ENCODE peak calls at places on chromosomes 3 and 15, in seven cellular contexts. One of them, this sample, is unnamed.

GRCh38 chr15:38517312-38517711 is 47.3 kb downstream of the RASGRP1 start:
- DNase-seq in heart left ventricle: no peak
- DNase-seq in EL: peak
- DNase-seq in activated effector memory CD4-positive, alpha-beta T cell treated with anti-CD3 and anti-CD28 coated beads, Interleukin-2, amount 50 U/mL, for 16 hours: no peak
- DNase-seq in neural progenitor cell: no peak
- DNase-seq in stimulated activated CD8-positive, alpha-beta memory T cell treated with anti-CD3 and anti-CD28 coated beads, Interleukin-15, amount 100 ng/mL, for 24 hours: no peak
- DNase-seq in NCI-H748 treated with DMSO at 0.1 percent for 48 hours: no peak
- DNase-seq in this sample: no peak

GRCh38 chr3:127221062-127222035 is 28.4 kb downstream of the PRR23E start:
- DNase-seq in heart left ventricle: no peak
- DNase-seq in EL: no peak
- DNase-seq in activated effector memory CD4-positive, alpha-beta T cell treated with anti-CD3 and anti-CD28 coated beads, Interleukin-2, amount 50 U/mL, for 16 hours: no peak
- DNase-seq in neural progenitor cell: no peak
- DNase-seq in stimulated activated CD8-positive, alpha-beta memory T cell treated with anti-CD3 and anti-CD28 coated beads, Interleukin-15, amount 100 ng/mL, for 24 hours: no peak
- DNase-seq in NCI-H748 treated with DMSO at 0.1 percent for 48 hours: no peak
- DNase-seq in this sample: no peak

GRCh38 chr15:79007066-79007465 is 62.2 kb upstream of the CTSH start:
- DNase-seq in heart left ventricle: no peak
- DNase-seq in EL: no peak
- DNase-seq in activated effector memory CD4-positive, alpha-beta T cell treated with anti-CD3 and anti-CD28 coated beads, Interleukin-2, amount 50 U/mL, for 16 hours: no peak
- DNase-seq in neural progenitor cell: peak
- DNase-seq in stimulated activated CD8-positive, alpha-beta memory T cell treated with anti-CD3 and anti-CD28 coated beads, Interleukin-15, amount 100 ng/mL, for 24 hours: no peak
- DNase-seq in NCI-H748 treated with DMSO at 0.1 percent for 48 hours: no peak
- DNase-seq in this sample: no peak

GRCh38 chr15:63896336-63897115 is 62.8 kb upstream of the HERC1 start:
- DNase-seq in heart left ventricle: no peak
- DNase-seq in EL: peak
- DNase-seq in activated effector memory CD4-positive, alpha-beta T cell treated with anti-CD3 and anti-CD28 coated beads, Interleukin-2, amount 50 U/mL, for 16 hours: no peak
- DNase-seq in neural progenitor cell: no peak
- DNase-seq in stimulated activated CD8-positive, alpha-beta memory T cell treated with anti-CD3 and anti-CD28 coated beads, Interleukin-15, amount 100 ng/mL, for 24 hours: no peak
- DNase-seq in NCI-H748 treated with DMSO at 0.1 percent for 48 hours: no peak
- DNase-seq in this sample: peak

GRCh38 chr3:51675201-51675611 is 4.2 kb downstream of the TEX264 start:
- DNase-seq in heart left ventricle: no peak
- DNase-seq in EL: peak
- DNase-seq in activated effector memory CD4-positive, alpha-beta T cell treated with anti-CD3 and anti-CD28 coated beads, Interleukin-2, amount 50 U/mL, for 16 hours: peak
- DNase-seq in neural progenitor cell: no peak
- DNase-seq in stimulated activated CD8-positive, alpha-beta memory T cell treated with anti-CD3 and anti-CD28 coated beads, Interleukin-15, amount 100 ng/mL, for 24 hours: no peak
- DNase-seq in NCI-H748 treated with DMSO at 0.1 percent for 48 hours: no peak
- DNase-seq in this sample: no peak

GRCh38 chr3:15631426-15632211 is 30.1 kb downstream of the BTD start:
- DNase-seq in heart left ventricle: no peak
- DNase-seq in EL: peak
- DNase-seq in activated effector memory CD4-positive, alpha-beta T cell treated with anti-CD3 and anti-CD28 coated beads, Interleukin-2, amount 50 U/mL, for 16 hours: no peak
- DNase-seq in neural progenitor cell: no peak
- DNase-seq in stimulated activated CD8-positive, alpha-beta memory T cell treated with anti-CD3 and anti-CD28 coated beads, Interleukin-15, amount 100 ng/mL, for 24 hours: no peak
- DNase-seq in NCI-H748 treated with DMSO at 0.1 percent for 48 hours: no peak
- DNase-seq in this sample: no peak

GRCh38 chr15:71136159-71137137 is 21.2 kb downstream of the THSD4 start:
- DNase-seq in heart left ventricle: peak
- DNase-seq in EL: peak
- DNase-seq in activated effector memory CD4-positive, alpha-beta T cell treated with anti-CD3 and anti-CD28 coated beads, Interleukin-2, amount 50 U/mL, for 16 hours: no peak
- DNase-seq in neural progenitor cell: no peak
- DNase-seq in stimulated activated CD8-positive, alpha-beta memory T cell treated with anti-CD3 and anti-CD28 coated beads, Interleukin-15, amount 100 ng/mL, for 24 hours: no peak
- DNase-seq in NCI-H748 treated with DMSO at 0.1 percent for 48 hours: no peak
- DNase-seq in this sample: no peak

GRCh38 chr15:77335298-77335697 is 84.6 kb downstream of the PEAK1 start:
- DNase-seq in heart left ventricle: peak
- DNase-seq in EL: no peak
- DNase-seq in activated effector memory CD4-positive, alpha-beta T cell treated with anti-CD3 and anti-CD28 coated beads, Interleukin-2, amount 50 U/mL, for 16 hours: no peak
- DNase-seq in neural progenitor cell: no peak
- DNase-seq in stimulated activated CD8-positive, alpha-beta memory T cell treated with anti-CD3 and anti-CD28 coated beads, Interleukin-15, amount 100 ng/mL, for 24 hours: no peak
- DNase-seq in NCI-H748 treated with DMSO at 0.1 percent for 48 hours: no peak
- DNase-seq in this sample: no peak

GRCh38 chr3:117409701-117410459 is 700.3 kb downstream of the TUSC7 start:
- DNase-seq in heart left ventricle: no peak
- DNase-seq in EL: peak
- DNase-seq in activated effector memory CD4-positive, alpha-beta T cell treated with anti-CD3 and anti-CD28 coated beads, Interleukin-2, amount 50 U/mL, for 16 hours: no peak
- DNase-seq in neural progenitor cell: peak
- DNase-seq in stimulated activated CD8-positive, alpha-beta memory T cell treated with anti-CD3 and anti-CD28 coated beads, Interleukin-15, amount 100 ng/mL, for 24 hours: no peak
- DNase-seq in NCI-H748 treated with DMSO at 0.1 percent for 48 hours: no peak
- DNase-seq in this sample: no peak

GRCh38 chr3:43879166-43879565 is 188.4 kb downstream of the ABHD5 start:
- DNase-seq in heart left ventricle: no peak
- DNase-seq in EL: no peak
- DNase-seq in activated effector memory CD4-positive, alpha-beta T cell treated with anti-CD3 and anti-CD28 coated beads, Interleukin-2, amount 50 U/mL, for 16 hours: no peak
- DNase-seq in neural progenitor cell: peak
- DNase-seq in stimulated activated CD8-positive, alpha-beta memory T cell treated with anti-CD3 and anti-CD28 coated beads, Interleukin-15, amount 100 ng/mL, for 24 hours: no peak
- DNase-seq in NCI-H748 treated with DMSO at 0.1 percent for 48 hours: peak
- DNase-seq in this sample: no peak

GRCh38 chr15:22811640-22812039 is 25.2 kb downstream of the NIPA1 start:
- DNase-seq in heart left ventricle: no peak
- DNase-seq in EL: peak
- DNase-seq in activated effector memory CD4-positive, alpha-beta T cell treated with anti-CD3 and anti-CD28 coated beads, Interleukin-2, amount 50 U/mL, for 16 hours: no peak
- DNase-seq in neural progenitor cell: peak
- DNase-seq in stimulated activated CD8-positive, alpha-beta memory T cell treated with anti-CD3 and anti-CD28 coated beads, Interleukin-15, amount 100 ng/mL, for 24 hours: no peak
- DNase-seq in NCI-H748 treated with DMSO at 0.1 percent for 48 hours: no peak
- DNase-seq in this sample: no peak

GRCh38 chr3:134607054-134608022 is 43.5 kb downstream of the KY start:
- DNase-seq in heart left ventricle: no peak
- DNase-seq in EL: no peak
- DNase-seq in activated effector memory CD4-positive, alpha-beta T cell treated with anti-CD3 and anti-CD28 coated beads, Interleukin-2, amount 50 U/mL, for 16 hours: no peak
- DNase-seq in neural progenitor cell: no peak
- DNase-seq in stimulated activated CD8-positive, alpha-beta memory T cell treated with anti-CD3 and anti-CD28 coated beads, Interleukin-15, amount 100 ng/mL, for 24 hours: no peak
- DNase-seq in NCI-H748 treated with DMSO at 0.1 percent for 48 hours: no peak
- DNase-seq in this sample: no peak

GRCh38 chr3:141235661-141236171 is 4.1 kb downstream of the PXYLP1 start:
- DNase-seq in heart left ventricle: no peak
- DNase-seq in EL: no peak
- DNase-seq in activated effector memory CD4-positive, alpha-beta T cell treated with anti-CD3 and anti-CD28 coated beads, Interleukin-2, amount 50 U/mL, for 16 hours: no peak
- DNase-seq in neural progenitor cell: no peak
- DNase-seq in stimulated activated CD8-positive, alpha-beta memory T cell treated with anti-CD3 and anti-CD28 coated beads, Interleukin-15, amount 100 ng/mL, for 24 hours: no peak
- DNase-seq in NCI-H748 treated with DMSO at 0.1 percent for 48 hours: no peak
- DNase-seq in this sample: no peak

GRCh38 chr15:45023659-45024320 is 795 bp downstream of the SORD start:
- DNase-seq in heart left ventricle: no peak
- DNase-seq in EL: peak
- DNase-seq in activated effector memory CD4-positive, alpha-beta T cell treated with anti-CD3 and anti-CD28 coated beads, Interleukin-2, amount 50 U/mL, for 16 hours: no peak
- DNase-seq in neural progenitor cell: peak
- DNase-seq in stimulated activated CD8-positive, alpha-beta memory T cell treated with anti-CD3 and anti-CD28 coated beads, Interleukin-15, amount 100 ng/mL, for 24 hours: no peak
- DNase-seq in NCI-H748 treated with DMSO at 0.1 percent for 48 hours: no peak
- DNase-seq in this sample: no peak